ENCODE peak calls at places on chromosomes 2 and 18, in four cellular contexts. U, Y, G and L are unnamed samples.

GRCh38 chr2:49640630-49641029 is 486.3 kb upstream of the FSHR start:
- DNase-seq in U (no peak), Y (no peak), G (no peak), L (no peak)

GRCh38 chr2:88481937-88482336 is 29.4 kb upstream of the FOXI3 start:
- DNase-seq in U (no peak), Y (no peak), G (no peak), L (no peak)

GRCh38 chr2:7392076-7392787 is 475.0 kb downstream of the RNF144A start:
- DNase-seq in U (no peak), Y (no peak), G (no peak), L (no peak)

GRCh38 chr18:67133669-67134068 is 382.9 kb downstream of the DSEL start:
- DNase-seq in U (no peak), Y (no peak), G (no peak), L (no peak)

GRCh38 chr2:620456-621302 is 56.5 kb downstream of the TMEM18 start:
- DNase-seq in U (no peak), Y (no peak), G (no peak), L (no peak)

GRCh38 chr2:26521054-26521912 is 43.4 kb upstream of the OTOF start:
- DNase-seq in U (no peak), Y (no peak), G (no peak), L (no peak)

GRCh38 chr2:17933251-17933650 is 54.8 kb downstream of the KCNS3 start:
- DNase-seq in U (no peak), Y (no peak), G (no peak), L (no peak)

GRCh38 chr2:100894531-100895156 is 74.7 kb downstream of the NPAS2 start:
- DNase-seq in U (no peak), Y (no peak), G (no peak), L (no peak)

GRCh38 chr2:113762377-113763118 is 6.1 kb upstream of the SLC35F5 start:
- DNase-seq in U (no peak), Y (no peak), G (no peak), L (no peak)

GRCh38 chr2:171436307-171436706 is 2.3 kb downstream of the DCAF17 start:
- DNase-seq in U (no peak), Y (no peak), G (no peak), L (no peak)

GRCh38 chr18:13543811-13544732 is 182.3 kb downstream of the FAM210A start:
- DNase-seq in U (no peak), Y (no peak), G (no peak), L (peak)

GRCh38 chr2:190180313-190181065 is 118.0 kb upstream of the MSTN start:
- DNase-seq in U (no peak), Y (peak), G (peak), L (peak)

GRCh38 chr2:170823800-170824153 is 7.1 kb downstream of the GAD1 start:
- DNase-seq in U (no peak), Y (no peak), G (no peak), L (no peak)

GRCh38 chr2:10183146-10183675 is 60.7 kb downstream of the RRM2 start:
- DNase-seq in U (no peak), Y (no peak), G (no peak), L (peak)